ENCODE peak calls at places on chromosomes 16 and 17, in five cellular contexts. A is HepG2, N is GM12878, K is HCT116, E is K562. W is an unnamed sample.

GRCh38 chr16:14672403-14672971 is 21.6 kb downstream of the PLA2G10 start:
- DNase-seq in N (peak), K (no peak), E (peak), A (peak), W (no peak)

GRCh38 chr17:77755410-77755963 is 203.0 kb upstream of the TNRC6C start:
- DNase-seq in E (no peak), A (no peak), N (no peak), K (no peak), W (no peak)

GRCh38 chr17:67442787-67443624 is 65.9 kb downstream of the PITPNC1 start:
- DNase-seq in A (no peak), N (no peak), E (no peak), K (no peak), W (no peak)

GRCh38 chr17:68468334-68468733 is 11.0 kb upstream of the WIPI1 start:
- DNase-seq in N (no peak), K (no peak), E (no peak), A (no peak), W (no peak)

GRCh38 chr17:3890082-3890892 is 2.6 kb downstream of the CAMKK1 start:
- DNase-seq in N (no peak), K (peak), A (no peak), E (no peak), W (no peak)

GRCh38 chr16:80167657-80168056 is 373.1 kb upstream of the DYNLRB2 start:
- DNase-seq in K (no peak), A (no peak), N (no peak), E (no peak), W (no peak)

GRCh38 chr16:29963021-29963743 is 1.3 kb downstream of the TMEM219 start:
- DNase-seq in A (no peak), N (no peak), K (no peak), E (no peak), W (no peak)

GRCh38 chr16:89536886-89537548 is 23.5 kb upstream of the RPL13 start:
- DNase-seq in K (no peak), A (no peak), E (no peak), N (no peak), W (no peak)

GRCh38 chr17:2181206-2181983 is 122.2 kb downstream of the SMG6 start:
- DNase-seq in A (no peak), N (no peak), K (no peak), E (no peak), W (no peak)

DNA sequence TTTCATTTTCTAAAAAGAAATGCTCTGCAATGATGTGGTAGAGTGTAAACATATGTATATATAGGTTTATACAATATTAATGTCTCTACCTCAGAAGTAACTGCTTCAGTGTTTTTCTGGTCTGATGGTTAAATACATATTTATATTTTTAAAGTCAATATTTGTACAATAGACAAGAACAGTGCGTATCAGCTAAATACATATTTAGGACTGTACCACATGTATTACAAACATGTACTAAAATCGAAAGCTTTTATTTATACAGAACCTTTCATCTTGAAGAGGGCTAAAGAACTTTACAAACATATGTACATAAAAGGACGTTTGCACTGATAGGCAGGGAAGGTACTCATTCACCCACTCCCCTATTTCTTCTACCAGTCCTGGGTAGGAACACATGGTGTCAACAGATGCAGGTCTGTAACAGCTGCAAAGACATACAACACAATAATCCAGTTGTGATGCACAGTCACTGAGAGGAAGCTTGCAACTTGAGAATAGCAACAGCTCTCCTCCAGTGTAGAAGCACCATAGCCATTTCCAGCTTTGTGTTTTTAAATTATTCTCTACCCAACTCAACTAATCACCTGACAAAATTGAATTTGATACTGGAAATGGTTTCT is 206.9 kb upstream of the C17orf78 start:
- DNase-seq in N (no peak), A (peak), E (no peak), K (no peak), W (no peak)
- TF ChIP-seq SRF in N (no peak), A (no peak), E (no peak), K (no peak), W (no peak)

GRCh38 chr16:58249388-58249779 is 45.4 kb downstream of the PRSS54 start:
- DNase-seq in A (no peak), E (no peak), N (no peak), K (no peak), W (no peak)
- TF ChIP-seq SRF in A (no peak), E (no peak), N (no peak), K (no peak), W (no peak)

GRCh38 chr17:82043507-82043906 is 6.0 kb upstream of the DCXR start:
- DNase-seq in K (no peak), A (no peak), E (no peak), N (no peak), W (no peak)
- TF ChIP-seq SRF in K (no peak), A (no peak), E (no peak), N (no peak), W (no peak)

GRCh38 chr17:57182621-57183020 is 73.7 kb upstream of the MSI2 start:
- DNase-seq in N (no peak), A (no peak), K (no peak), E (no peak), W (no peak)

GRCh38 chr17:57186231-57187019 is 69.9 kb upstream of the MSI2 start:
- DNase-seq in A (no peak), K (no peak), E (no peak), N (no peak), W (no peak)

DNA sequence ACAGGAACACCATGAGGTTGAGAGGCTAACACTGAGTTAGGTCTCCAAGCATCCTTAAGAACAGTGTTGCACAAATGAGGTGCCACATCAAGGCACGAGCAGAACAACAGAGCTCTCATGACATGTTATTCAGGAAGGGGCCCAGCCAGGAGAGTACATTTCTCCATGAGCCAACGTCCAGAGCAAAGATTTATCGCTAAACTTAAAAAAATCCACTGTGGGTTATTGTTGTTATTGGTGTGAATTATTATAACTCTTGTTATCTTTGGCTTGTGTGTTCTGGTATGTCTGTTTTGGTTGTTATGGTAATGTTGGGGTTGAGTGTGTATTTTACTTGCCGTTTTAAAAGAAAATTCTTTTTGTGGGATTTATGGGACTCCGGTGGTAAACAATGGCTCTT is 68.9 kb upstream of the MSI2 start:
- DNase-seq in E (no peak), N (no peak), K (no peak), A (no peak), W (no peak)
- TF ChIP-seq SRF in E (no peak), N (no peak), K (no peak), A (no peak), W (no peak)

GRCh38 chr16:2728034-2728433 is 8.0 kb upstream of the PRSS27 start:
- DNase-seq in E (no peak), N (no peak), A (no peak), K (no peak), W (no peak)
- TF ChIP-seq SRF in E (no peak), N (no peak), A (no peak), K (no peak), W (no peak)

GRCh38 chr17:15886221-15886620 is 58.7 kb upstream of the ADORA2B start:
- DNase-seq in N (no peak), E (no peak), K (no peak), A (no peak), W (no peak)

GRCh38 chr17:15884731-15885130 is 60.2 kb upstream of the ADORA2B start:
- DNase-seq in A (no peak), K (no peak), E (no peak), N (no peak), W (no peak)

GRCh38 chr17:15886804-15887203 is 58.1 kb upstream of the ADORA2B start:
- DNase-seq in A (no peak), N (no peak), K (no peak), E (no peak), W (no peak)

GRCh38 chr17:15883617-15884111 is 61.3 kb upstream of the ADORA2B start:
- DNase-seq in K (peak), N (no peak), A (no peak), E (peak), W (no peak)

DNA sequence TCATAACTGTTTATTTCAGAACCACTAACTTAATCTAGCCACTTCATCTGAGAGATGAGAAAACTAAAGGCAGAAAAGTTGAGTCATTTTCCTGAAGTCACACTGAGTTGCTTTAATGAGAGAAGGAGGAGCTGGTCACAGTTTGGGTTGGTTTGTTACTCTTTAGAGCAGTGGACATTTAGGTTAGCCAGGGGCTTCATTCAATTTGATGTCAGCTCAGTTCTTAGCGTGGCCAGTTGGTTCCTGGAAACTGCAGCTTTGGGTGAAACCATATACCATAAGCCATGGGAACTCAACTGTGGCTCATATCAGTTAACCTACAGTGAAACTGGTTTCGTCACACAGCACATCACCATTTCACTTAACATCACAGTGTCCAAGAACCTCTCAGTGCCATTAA is 59.2 kb upstream of the ADORA2B start:
- DNase-seq in A (no peak), K (no peak), E (no peak), N (no peak), W (no peak)
- TF ChIP-seq SRF in A (no peak), K (no peak), E (no peak), N (no peak), W (no peak)

GRCh38 chr17:70098030-70098429 is 23.0 kb downstream of the KCNJ16 start:
- DNase-seq in A (no peak), K (no peak), N (no peak), E (no peak), W (no peak)

GRCh38 chr17:70099884-70100283 is 24.9 kb downstream of the KCNJ16 start:
- DNase-seq in E (no peak), A (no peak), K (no peak), N (no peak), W (no peak)

GRCh38 chr17:70095455-70095854 is 20.4 kb downstream of the KCNJ16 start:
- DNase-seq in A (no peak), N (no peak), K (no peak), E (no peak), W (no peak)

GRCh38 chr17:70099267-70099666 is 24.2 kb downstream of the KCNJ16 start:
- DNase-seq in N (no peak), E (no peak), A (no peak), K (no peak), W (no peak)

DNA sequence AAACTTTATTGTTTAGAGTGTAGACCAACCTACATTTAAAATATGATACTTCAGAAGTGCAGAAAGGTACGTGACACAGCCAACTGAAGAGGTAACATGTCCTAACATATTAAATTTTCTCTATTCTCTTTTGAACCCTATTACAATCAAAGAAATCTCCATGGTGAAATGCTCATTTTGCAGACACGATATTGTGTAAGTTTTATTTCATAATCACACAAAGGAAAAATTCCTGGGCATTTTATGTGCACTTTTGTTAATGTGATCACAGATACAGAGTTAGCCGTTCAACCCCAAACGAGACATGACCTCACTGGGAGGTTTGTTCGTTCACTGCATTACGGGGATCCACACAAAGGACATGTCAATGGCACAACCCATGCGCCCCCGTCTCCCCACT is 21.8 kb downstream of the KCNJ16 start:
- DNase-seq in K (no peak), E (no peak), A (no peak), N (no peak), W (no peak)
- TF ChIP-seq SRF in K (no peak), E (no peak), A (no peak), N (no peak), W (no peak)

DNA sequence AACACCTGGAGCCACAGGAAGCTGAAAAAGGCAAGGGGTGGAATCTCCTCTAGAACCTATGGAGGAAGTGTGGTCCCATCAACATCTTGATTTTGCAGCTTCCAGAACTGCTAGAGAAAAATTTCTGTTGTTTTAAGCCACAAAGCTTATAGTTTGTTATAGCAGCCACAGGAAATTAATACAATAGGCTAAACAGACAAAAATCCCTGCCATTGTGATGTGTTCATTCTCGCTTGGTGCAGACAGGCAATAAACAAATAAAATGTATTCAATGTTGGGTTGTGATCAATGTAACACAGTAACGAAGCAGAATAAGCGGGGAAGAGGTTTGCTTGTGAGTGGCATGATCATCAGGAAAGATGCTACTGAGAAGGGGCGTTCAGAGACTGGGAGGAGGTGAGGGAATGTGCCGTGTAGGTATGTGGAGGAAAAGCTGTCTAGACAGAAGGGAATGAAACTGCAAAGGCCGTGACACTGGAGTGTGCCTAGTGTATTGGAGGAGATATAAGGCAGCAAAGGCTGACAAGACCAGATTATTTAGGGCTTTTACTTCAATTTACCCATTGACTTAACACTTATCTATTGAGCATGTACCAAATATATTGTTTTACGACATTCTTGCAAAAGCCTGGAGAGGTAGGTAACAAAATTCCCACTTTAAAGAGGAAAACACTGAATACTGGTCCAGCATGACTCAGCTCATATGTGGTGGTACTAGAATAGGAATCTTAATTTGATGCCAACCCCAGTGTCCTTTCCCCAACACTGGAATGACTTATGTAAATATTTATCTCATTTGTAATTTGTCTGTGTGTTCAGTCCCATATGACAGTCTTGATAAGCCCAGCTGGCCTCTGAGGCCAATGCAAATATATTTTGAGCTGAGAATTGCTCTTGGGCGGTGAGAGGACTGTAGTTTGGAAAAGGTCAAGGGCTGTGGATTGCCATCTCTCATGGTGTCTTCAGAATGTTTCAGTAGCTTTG is 375.9 kb downstream of the CDH13 start:
- DNase-seq in A (no peak), N (no peak), K (no peak), E (no peak), W (no peak)
- TF ChIP-seq SRF in A (no peak), N (no peak), K (no peak), E (no peak), W (no peak)

GRCh38 chr17:31511176-31511540 is 119.7 kb downstream of the RAB11FIP4 start:
- DNase-seq in N (no peak), A (no peak), E (no peak), K (no peak), W (no peak)

GRCh38 chr17:31509095-31509804 is 117.8 kb downstream of the RAB11FIP4 start:
- DNase-seq in A (no peak), K (no peak), E (peak), N (no peak), W (no peak)

GRCh38 chr17:31510273-31511175 is 119.0 kb downstream of the RAB11FIP4 start:
- DNase-seq in K (no peak), N (no peak), A (no peak), E (no peak), W (no peak)

GRCh38 chr17:31508310-31509094 is 117.0 kb downstream of the RAB11FIP4 start:
- DNase-seq in N (peak), A (peak), K (no peak), E (peak), W (no peak)

GRCh38 chr17:31509805-31510177 is 118.3 kb downstream of the RAB11FIP4 start:
- DNase-seq in E (no peak), N (no peak), A (no peak), K (no peak), W (no peak)
- TF ChIP-seq SRF in E (no peak), N (no peak), A (no peak), K (no peak), W (no peak)

DNA sequence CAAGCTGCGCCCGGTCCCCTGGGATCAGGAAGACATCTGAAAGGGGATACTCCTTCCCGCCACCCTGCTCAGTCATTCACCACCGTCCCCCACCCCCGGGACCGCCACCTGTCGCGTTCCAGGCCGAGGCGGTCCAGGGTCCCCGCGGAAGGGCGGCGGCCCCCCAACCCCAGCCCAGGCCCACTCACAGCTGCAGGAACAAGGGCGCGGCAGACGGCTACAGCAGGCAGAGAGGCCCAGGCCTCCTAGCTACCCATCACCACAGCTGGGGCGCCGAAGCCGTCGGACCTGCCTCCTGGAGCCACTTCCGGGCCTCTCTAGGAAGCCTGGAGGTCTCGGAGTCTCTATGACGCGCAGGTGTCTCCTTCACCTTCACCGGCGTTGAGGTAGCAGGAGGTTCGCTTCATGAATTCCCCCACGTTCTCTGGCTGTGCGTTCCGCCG is at the start of gene SDR42E1:
- DNase-seq in A (no peak), N (peak), E (peak), K (peak), W (no peak)
- TF ChIP-seq SRF in A (no peak), N (no peak), E (no peak), K (no peak), W (no peak)

W was measured in H1.